ENCODE peak calls at places on chromosomes 16 and 17, in six cellular contexts. V, L, U, G, R and B are unnamed samples.
A peak's percentile ranks its signal among the peaks of the same experiment; 100 is the strongest.

GRCh38 chr16:16127469-16128116 is 95.7 kb downstream of the ABCC6 start:
- DNase-seq in V (peak; percentile 56), L (peak; percentile 34), U (peak; percentile 74), G (peak; percentile 55), R (peak; percentile 77), B (peak; percentile 65)

GRCh38 chr17:65799454-65799853 is 238.0 kb upstream of the AXIN2 start:
- DNase-seq in V (no peak), L (no peak), U (no peak), G (no peak), R (no peak), B (no peak)

GRCh38 chr16:23527961-23528634 is 17.8 kb upstream of the GGA2 start:
- DNase-seq in V (no peak), L (no peak), U (no peak), G (no peak), R (no peak), B (no peak)

GRCh38 chr17:73934696-73935095 is 268.8 kb upstream of the RPL38 start:
- DNase-seq in V (no peak), L (no peak), U (no peak), G (no peak), R (peak; percentile 47), B (no peak)

GRCh38 chr16:50146479-50147435 is 6.3 kb upstream of the TENT4B start:
- DNase-seq in V (no peak), L (no peak), U (no peak), G (no peak), R (no peak), B (no peak)

GRCh38 chr16:50394215-50394802 is 25.5 kb upstream of the BRD7 start:
- DNase-seq in V (no peak), L (no peak), U (no peak), G (no peak), R (peak; percentile 23), B (no peak)

GRCh38 chr17:83144421-83145357 is 65.3 kb downstream of the METRNL start:
- DNase-seq in V (no peak), L (no peak), U (peak; percentile 73), G (no peak), R (peak; percentile 60), B (peak; percentile 87)

GRCh38 chr17:35486920-35487727 is 38.6 kb upstream of the SLFN13 start:
- DNase-seq in V (no peak), L (peak; percentile 73), U (peak; percentile 61), G (peak; percentile 17), R (peak; percentile 68), B (peak; percentile 56)

GRCh38 chr16:26987631-26988030 is 79.1 kb upstream of the C16orf82 start:
- DNase-seq in V (peak; percentile 85), L (no peak), U (peak; percentile 46), G (no peak), R (no peak), B (peak; percentile 84)

GRCh38 chr16:68086336-68086821 is 1.2 kb downstream of the NFATC3 start:
- DNase-seq in V (no peak), L (no peak), U (peak; percentile 48), G (no peak), R (no peak), B (peak; percentile 42)

GRCh38 chr17:27654654-27655524 is 23.9 kb downstream of the LGALS9 start:
- DNase-seq in V (peak; percentile 27), L (peak; percentile 40), U (peak; percentile 59), G (peak; percentile 60), R (peak; percentile 73), B (peak; percentile 42)

GRCh38 chr17:2459917-2460271 is 51.8 kb downstream of the METTL16 start:
- DNase-seq in V (no peak), L (no peak), U (no peak), G (no peak), R (no peak), B (no peak)

GRCh38 chr17:83064021-83064731 is 15.2 kb upstream of the METRNL start:
- DNase-seq in V (no peak), L (no peak), U (no peak), G (no peak), R (no peak), B (no peak)

GRCh38 chr17:82863941-82864720 is 24.3 kb upstream of the ZNF750 start:
- DNase-seq in V (peak; percentile 73), L (peak; percentile 91), U (peak; percentile 60), G (peak; percentile 80), R (no peak), B (peak; percentile 87)

GRCh38 chr17:78995761-78996451 is 13.7 kb downstream of the CANT1 start:
- DNase-seq in V (no peak), L (no peak), U (no peak), G (no peak), R (no peak), B (no peak)

GRCh38 chr16:79093554-79093967 is 507.0 kb downstream of the MAF start:
- DNase-seq in V (no peak), L (no peak), U (no peak), G (no peak), R (no peak), B (no peak)

GRCh38 chr17:13593757-13594156 is 8.0 kb downstream of the HS3ST3A1 start:
- DNase-seq in V (no peak), L (no peak), U (no peak), G (no peak), R (no peak), B (peak; percentile 73)

GRCh38 chr17:57911834-57912673 is 43.2 kb downstream of the CUEDC1 start:
- DNase-seq in V (no peak), L (no peak), U (peak; percentile 89), G (no peak), R (peak; percentile 94), B (peak; percentile 79)

GRCh38 chr17:82029391-82029790 is 2.1 kb upstream of the RAC3 start:
- DNase-seq in V (no peak), L (no peak), U (no peak), G (no peak), R (no peak), B (no peak)

GRCh38 chr17:17944743-17945142 is 27.5 kb downstream of the TOM1L2 start:
- DNase-seq in V (no peak), L (no peak), U (no peak), G (no peak), R (no peak), B (no peak)

GRCh38 chr17:59311051-59311468 is 20.4 kb upstream of the YPEL2 start:
- DNase-seq in V (peak; percentile 36), L (peak; percentile 21), U (peak; percentile 70), G (peak; percentile 49), R (no peak), B (peak; percentile 59)

GRCh38 chr17:65018612-65019290 is 37.8 kb downstream of the GNA13 start:
- DNase-seq in V (no peak), L (no peak), U (peak; percentile 43), G (no peak), R (no peak), B (peak; percentile 42)

GRCh38 chr16:65394306-65394705 is 272.4 kb upstream of the CDH11 start:
- DNase-seq in V (no peak), L (no peak), U (no peak), G (no peak), R (no peak), B (no peak)

DNA sequence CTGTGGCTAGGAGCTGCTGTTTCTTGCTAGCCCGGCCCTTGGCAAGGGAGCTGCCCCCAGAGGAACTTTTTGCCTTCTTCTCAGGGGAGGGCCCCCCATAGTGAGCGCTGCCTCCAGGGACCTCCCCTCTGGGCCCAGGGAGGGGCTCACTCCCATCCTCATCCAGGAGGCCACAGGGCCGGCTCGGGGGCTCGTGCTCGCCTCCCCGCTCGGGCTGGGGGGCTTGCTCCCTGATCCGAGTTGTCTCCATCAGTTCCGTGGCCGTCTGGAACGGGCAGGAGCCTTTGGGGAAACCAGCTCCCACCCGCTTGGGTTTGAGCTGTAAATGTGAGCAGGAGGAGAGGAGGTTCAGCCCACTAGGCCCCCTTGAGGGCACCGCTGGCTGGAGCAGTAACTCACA is 4.1 kb upstream of the SMIM5 start:
- DNase-seq in V (no peak), L (no peak), U (no peak), G (no peak), R (no peak), B (no peak)
- TF ChIP-seq CTCF in V (no peak), L (no peak), U (no peak), G (no peak), R (no peak), B (no peak)

GRCh38 chr17:7313028-7313889 is 1.9 kb downstream of the GPS2 start:
- DNase-seq in V (no peak), L (no peak), U (no peak), G (no peak), R (no peak), B (no peak)
- TF ChIP-seq CTCF in V (peak; percentile 9), L (no peak), U (peak; percentile 20), G (peak; percentile 39), R (no peak), B (no peak)

GRCh38 chr16:3281222-3281621 is 2.1 kb upstream of the ZNF263 start:
- DNase-seq in V (no peak), L (no peak), U (no peak), G (no peak), R (no peak), B (no peak)

GRCh38 chr16:3282747-3283524 is at the start of gene ZNF263:
- DNase-seq in V (peak; percentile 94), L (peak; percentile 92), U (peak; percentile 98), G (peak; percentile 96), R (peak; percentile 98), B (peak; percentile 98)

GRCh38 chr16:3285131-3285530 is 1.8 kb downstream of the ZNF263 start:
- DNase-seq in V (no peak), L (no peak), U (no peak), G (no peak), R (no peak), B (no peak)

GRCh38 chr16:3283525-3284447 is 495 bp downstream of the ZNF263 start:
- DNase-seq in V (no peak), L (no peak), U (no peak), G (no peak), R (no peak), B (no peak)

DNA sequence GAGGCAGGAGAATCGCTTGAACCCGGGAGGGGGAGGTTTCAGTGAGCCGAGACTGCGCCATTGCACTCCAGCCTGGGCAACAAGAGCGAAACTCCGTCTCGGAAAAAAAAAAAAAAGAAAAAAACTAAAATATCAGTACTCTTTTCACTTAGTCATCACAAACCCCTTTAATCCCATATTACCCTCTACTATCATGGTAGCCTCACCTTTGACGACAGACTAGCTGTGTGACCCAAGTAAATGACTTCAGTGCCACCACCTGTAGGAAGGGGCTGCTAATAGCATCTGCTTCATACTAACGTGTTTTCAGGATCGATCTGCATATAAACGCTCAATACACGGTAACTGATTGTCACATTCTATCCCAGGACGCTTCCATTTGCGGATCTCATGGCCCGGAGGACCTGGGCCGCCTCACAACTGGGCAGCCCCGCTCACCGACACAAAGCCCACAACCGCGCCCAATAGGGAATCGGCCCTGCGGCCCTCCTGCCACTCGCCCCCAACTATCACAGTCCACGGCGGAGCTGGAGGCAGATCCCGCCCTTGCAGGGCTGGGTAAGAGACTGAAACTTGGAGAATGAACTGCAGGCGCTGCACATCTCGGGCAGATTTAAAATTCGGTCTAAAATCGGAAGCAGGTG is 1.1 kb upstream of the ZNF263 start:
- DNase-seq in V (no peak), L (no peak), U (no peak), G (peak; percentile 61), R (peak; percentile 63), B (no peak)
- TF ChIP-seq CTCF in V (no peak), L (no peak), U (no peak), G (no peak), R (no peak), B (no peak)

DNA sequence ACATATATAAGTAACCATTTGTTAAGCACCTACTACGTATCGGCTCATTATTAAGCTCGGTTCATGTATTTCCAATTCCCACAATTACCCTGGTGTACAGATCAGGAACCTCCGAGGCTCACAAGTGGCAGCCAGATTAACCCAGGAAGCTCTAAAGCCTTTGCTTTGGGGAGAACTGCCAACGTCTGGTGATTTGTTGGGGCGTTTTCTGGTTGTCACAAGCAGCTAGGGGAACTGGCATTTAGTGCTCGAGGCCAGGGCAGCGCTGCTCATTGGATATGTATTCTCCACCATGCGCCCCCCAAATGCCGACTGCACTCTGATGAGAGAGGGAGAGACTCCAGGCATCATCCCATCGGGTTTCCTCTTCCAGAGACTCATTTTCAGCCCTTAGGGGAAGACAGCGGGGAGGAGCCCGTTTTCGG is 541 bp downstream of the ZNF18 start:
- DNase-seq in V (no peak), L (peak; percentile 18), U (peak; percentile 45), G (peak; percentile 14), R (peak; percentile 73), B (peak; percentile 43)
- TF ChIP-seq CTCF in V (no peak), L (no peak), U (peak; percentile 44), G (peak; percentile 24), R (no peak), B (peak; percentile 19)